ENCODE peak calls at places on chromosomes 6 and 20, in four cellular contexts. One of them, this sample, is unnamed.

GRCh38 chr20:32513031-32513866 is 71.9 kb downstream of the NOL4L start:
- DNase-seq in H9: peak; percentile 11
- DNase-seq in H1: no peak
- DNase-seq in IMR-90: no peak
- DNase-seq in this sample: no peak

GRCh38 chr6:55175078-55175777 is 913 bp downstream of the HCRTR2 start:
- DNase-seq in H9: peak; percentile 28
- DNase-seq in H1: no peak
- DNase-seq in IMR-90: no peak
- DNase-seq in this sample: peak; percentile 35

GRCh38 chr6:106109043-106109442 is 22.9 kb downstream of the PRDM1 start:
- DNase-seq in H9: no peak
- DNase-seq in IMR-90: no peak
- DNase-seq in H1: no peak
- DNase-seq in this sample: no peak

GRCh38 chr6:39366875-39367618 is 44.5 kb upstream of the KCNK16 start:
- DNase-seq in H9: no peak
- DNase-seq in IMR-90: no peak
- DNase-seq in H1: no peak
- DNase-seq in this sample: peak; percentile 62

GRCh38 chr6:151029976-151030375 is 164.5 kb downstream of the MTHFD1L start:
- DNase-seq in IMR-90: no peak
- DNase-seq in H9: no peak
- DNase-seq in H1: no peak
- DNase-seq in this sample: no peak

GRCh38 chr6:104325341-104326172 is 534.2 kb downstream of the HACE1 start:
- DNase-seq in H1: no peak
- DNase-seq in IMR-90: no peak
- DNase-seq in H9: no peak
- DNase-seq in this sample: peak; percentile 34

GRCh38 chr6:149221774-149222070 is 95.8 kb upstream of the TAB2 start:
- DNase-seq in H1: no peak
- DNase-seq in IMR-90: peak; percentile 45
- DNase-seq in H9: no peak
- DNase-seq in this sample: no peak

GRCh38 chr6:24844061-24844460 is 45.3 kb upstream of the ARMH2 start:
- DNase-seq in IMR-90: no peak
- DNase-seq in H1: no peak
- DNase-seq in H9: no peak
- DNase-seq in this sample: no peak

GRCh38 chr20:18743665-18744440 is 69.7 kb upstream of the SCP2D1 start:
- DNase-seq in H9: no peak
- DNase-seq in H1: no peak
- DNase-seq in IMR-90: no peak
- DNase-seq in this sample: no peak

GRCh38 chr6:18503588-18504231 is 116.6 kb downstream of the RNF144B start:
- DNase-seq in H9: peak; percentile 65
- DNase-seq in IMR-90: peak; percentile 85
- DNase-seq in H1: peak; percentile 23
- DNase-seq in this sample: peak; percentile 81

GRCh38 chr6:169974663-169975062 is 223.2 kb downstream of the ERMARD start:
- DNase-seq in IMR-90: no peak
- DNase-seq in H1: no peak
- DNase-seq in H9: no peak
- DNase-seq in this sample: no peak

GRCh38 chr6:123039431-123039830 is 43.4 kb downstream of the CLVS2 start:
- DNase-seq in IMR-90: no peak
- DNase-seq in H9: no peak
- DNase-seq in H1: no peak
- DNase-seq in this sample: peak; percentile 43

GRCh38 chr20:2691663-2692035 is 931 bp upstream of the EBF4 start:
- DNase-seq in IMR-90: no peak
- DNase-seq in H9: no peak
- DNase-seq in H1: no peak
- DNase-seq in this sample: no peak

GRCh38 chr20:46401478-46401860 is 4.9 kb downstream of the ELMO2 start:
- DNase-seq in H9: no peak
- DNase-seq in IMR-90: no peak
- DNase-seq in H1: no peak
- DNase-seq in this sample: no peak

GRCh38 chr20:2162125-2162822 is 60.6 kb downstream of the STK35 start:
- DNase-seq in H9: no peak
- DNase-seq in H1: no peak
- DNase-seq in IMR-90: peak; percentile 18
- DNase-seq in this sample: no peak

GRCh38 chr20:40741507-40742106 is 52.6 kb upstream of the MAFB start:
- DNase-seq in IMR-90: peak; percentile 34
- DNase-seq in H9: peak; percentile 76
- DNase-seq in H1: peak; percentile 34
- DNase-seq in this sample: peak; percentile 73

GRCh38 chr6:143634486-143634885 is 43.3 kb upstream of the PHACTR2 start:
- DNase-seq in H9: no peak
- DNase-seq in IMR-90: peak; percentile 4
- DNase-seq in H1: no peak
- DNase-seq in this sample: peak; percentile 80

GRCh38 chr6:147769496-147770087 is 261.1 kb downstream of the SAMD5 start:
- DNase-seq in H1: no peak
- DNase-seq in IMR-90: no peak
- DNase-seq in H9: no peak
- DNase-seq in this sample: no peak

GRCh38 chr20:47568019-47568418 is 66.3 kb downstream of the NCOA3 start:
- DNase-seq in IMR-90: peak; percentile 90
- DNase-seq in H9: no peak
- DNase-seq in H1: no peak
- DNase-seq in this sample: no peak

GRCh38 chr20:325889-326644 is 715 bp downstream of the SOX12 start:
- DNase-seq in IMR-90: peak; percentile 67
- DNase-seq in H9: peak; percentile 69
- DNase-seq in H1: no peak
- DNase-seq in this sample: peak; percentile 84

GRCh38 chr6:14016432-14016831 is 91.7 kb downstream of the RNF182 start:
- DNase-seq in H1: no peak
- DNase-seq in IMR-90: no peak
- DNase-seq in H9: no peak
- DNase-seq in this sample: no peak
- H3K18ac ChIP-seq in H1: no peak overlapping the region
- H3K18ac ChIP-seq in IMR-90: peak overlapping the region; percentile 22
- H3K18ac ChIP-seq in H9: no peak overlapping the region
- H3K18ac ChIP-seq in this sample: no peak overlapping the region

DNA sequence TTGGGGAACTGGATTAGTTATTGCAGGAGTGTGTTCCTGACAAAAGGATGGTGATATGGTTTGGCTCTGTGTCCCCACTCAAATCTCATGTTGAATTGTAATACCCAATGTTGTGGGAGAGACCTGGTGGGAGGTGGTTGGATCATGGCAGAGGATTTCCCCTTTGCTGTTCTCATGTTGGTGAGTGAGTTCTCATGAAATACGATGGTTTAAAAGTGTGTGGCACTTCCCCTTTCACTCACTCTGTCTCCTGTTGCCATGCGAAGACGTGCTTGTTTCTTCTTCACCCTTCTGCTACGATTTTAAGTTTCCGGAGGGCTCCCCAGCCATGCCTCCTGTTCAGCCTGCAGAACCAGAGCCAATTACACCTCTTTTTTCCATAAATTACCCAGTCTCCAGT is 16.2 kb upstream of the TREM1 start:
- DNase-seq in H9: no peak
- DNase-seq in H1: no peak
- DNase-seq in IMR-90: no peak
- DNase-seq in this sample: no peak
- H3K56ac ChIP-seq in H9: no peak overlapping the region
- H3K56ac ChIP-seq in H1: no peak overlapping the region
- H3K56ac ChIP-seq in IMR-90: no peak overlapping the region
- H3K56ac ChIP-seq in this sample: no peak overlapping the region

GRCh38 chr6:111683126-111683525 is 77.4 kb upstream of the TRAF3IP2 start:
- DNase-seq in IMR-90: no peak
- DNase-seq in H1: no peak
- DNase-seq in H9: no peak
- DNase-seq in this sample: no peak
- H3K9ac ChIP-seq in IMR-90: no peak overlapping the region
- H3K9ac ChIP-seq in H1: no peak overlapping the region
- H3K9ac ChIP-seq in H9: no peak overlapping the region
- H3K9ac ChIP-seq in this sample: no peak overlapping the region

DNA sequence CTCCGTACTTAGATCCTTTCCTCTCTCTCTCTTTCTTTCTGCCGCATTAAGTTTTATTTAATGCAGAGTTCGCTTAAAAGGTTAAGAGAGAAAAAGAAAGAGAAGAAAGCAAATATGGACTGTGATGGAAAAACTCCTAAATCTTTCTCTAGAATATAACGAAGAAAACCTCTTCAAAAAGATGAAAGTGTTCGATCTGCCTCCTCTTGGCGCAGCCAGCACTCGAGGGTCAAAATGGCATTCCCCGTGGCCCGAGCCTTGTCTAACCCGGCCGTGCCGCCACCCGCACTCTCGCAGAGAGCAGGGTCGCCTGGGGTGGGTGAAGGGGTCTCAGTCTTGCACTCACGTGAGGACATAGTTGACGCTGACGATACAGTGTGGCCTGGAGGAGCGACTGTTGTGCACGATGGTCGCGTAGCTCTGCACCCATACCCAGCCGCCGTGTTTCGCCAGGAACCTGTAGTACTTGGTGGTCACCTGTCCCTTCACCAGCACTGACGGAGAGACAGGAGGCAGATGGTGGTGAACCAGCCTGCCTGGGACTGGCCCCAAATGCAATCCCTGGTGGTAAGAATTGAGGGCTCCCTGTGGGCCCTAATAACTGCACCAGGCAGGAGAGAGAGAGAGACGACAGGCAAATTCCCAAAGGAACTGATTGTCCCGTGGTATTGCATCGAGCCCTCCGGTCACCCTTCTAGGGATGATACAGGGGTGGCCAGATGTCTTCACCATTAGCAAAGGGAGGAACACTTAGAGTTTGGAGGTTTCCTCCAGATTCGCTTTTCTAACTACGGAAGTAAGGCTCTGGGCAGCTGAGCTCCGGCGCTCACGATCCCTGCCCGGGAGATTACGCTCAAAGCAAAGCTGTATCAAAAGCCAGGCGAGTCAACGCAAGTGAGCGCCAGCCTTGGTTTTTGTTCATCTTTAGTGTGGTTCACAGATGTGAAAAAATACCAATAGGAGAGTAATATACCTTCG is 17.5 kb downstream of the SIM1 start:
- DNase-seq in H1: no peak
- DNase-seq in IMR-90: no peak
- DNase-seq in H9: peak; percentile 36
- DNase-seq in this sample: peak; percentile 47
- H3K18ac ChIP-seq in H1: no peak overlapping the region
- H3K18ac ChIP-seq in IMR-90: no peak overlapping the region
- H3K18ac ChIP-seq in H9: no peak overlapping the region
- H3K18ac ChIP-seq in this sample: no peak overlapping the region

DNA sequence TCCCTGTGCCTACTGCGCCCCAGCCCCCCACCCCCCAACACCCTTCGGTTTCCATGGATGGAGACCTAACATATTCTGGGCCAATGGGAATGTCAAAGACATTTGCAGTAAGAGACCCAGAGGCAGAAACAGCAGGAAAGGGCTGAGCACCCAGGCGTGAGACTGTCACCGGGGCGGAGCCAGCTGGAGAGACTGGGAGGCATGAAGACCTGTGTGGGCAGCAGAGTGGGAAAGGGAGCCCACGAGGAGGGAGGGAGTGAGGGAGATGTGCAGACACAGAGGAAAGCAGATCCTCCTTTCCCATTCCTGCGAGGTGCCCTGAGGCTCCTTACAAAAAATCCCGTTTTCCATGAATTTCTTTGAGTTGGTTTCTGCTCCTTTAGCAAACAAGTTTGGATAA is 150.2 kb downstream of the FOXC1 start:
- DNase-seq in H9: no peak
- DNase-seq in IMR-90: no peak
- DNase-seq in H1: no peak
- DNase-seq in this sample: no peak
- H3K56ac ChIP-seq in H9: no peak overlapping the region
- H3K56ac ChIP-seq in IMR-90: no peak overlapping the region
- H3K56ac ChIP-seq in H1: no peak overlapping the region
- H3K56ac ChIP-seq in this sample: no peak overlapping the region

GRCh38 chr20:22838001-22838400 is 197.1 kb upstream of the SSTR4 start:
- DNase-seq in H1: no peak
- DNase-seq in IMR-90: no peak
- DNase-seq in H9: no peak
- DNase-seq in this sample: no peak

GRCh38 chr20:22836211-22836610 is 198.9 kb upstream of the SSTR4 start:
- DNase-seq in H1: no peak
- DNase-seq in IMR-90: no peak
- DNase-seq in H9: no peak
- DNase-seq in this sample: peak; percentile 72

GRCh38 chr20:22836877-22837276 is 198.2 kb upstream of the SSTR4 start:
- DNase-seq in H1: no peak
- DNase-seq in H9: no peak
- DNase-seq in IMR-90: no peak
- DNase-seq in this sample: no peak

GRCh38 chr20:22833851-22834250 is 201.3 kb upstream of the SSTR4 start:
- DNase-seq in H9: no peak
- DNase-seq in H1: no peak
- DNase-seq in IMR-90: no peak
- DNase-seq in this sample: peak; percentile 37

DNA sequence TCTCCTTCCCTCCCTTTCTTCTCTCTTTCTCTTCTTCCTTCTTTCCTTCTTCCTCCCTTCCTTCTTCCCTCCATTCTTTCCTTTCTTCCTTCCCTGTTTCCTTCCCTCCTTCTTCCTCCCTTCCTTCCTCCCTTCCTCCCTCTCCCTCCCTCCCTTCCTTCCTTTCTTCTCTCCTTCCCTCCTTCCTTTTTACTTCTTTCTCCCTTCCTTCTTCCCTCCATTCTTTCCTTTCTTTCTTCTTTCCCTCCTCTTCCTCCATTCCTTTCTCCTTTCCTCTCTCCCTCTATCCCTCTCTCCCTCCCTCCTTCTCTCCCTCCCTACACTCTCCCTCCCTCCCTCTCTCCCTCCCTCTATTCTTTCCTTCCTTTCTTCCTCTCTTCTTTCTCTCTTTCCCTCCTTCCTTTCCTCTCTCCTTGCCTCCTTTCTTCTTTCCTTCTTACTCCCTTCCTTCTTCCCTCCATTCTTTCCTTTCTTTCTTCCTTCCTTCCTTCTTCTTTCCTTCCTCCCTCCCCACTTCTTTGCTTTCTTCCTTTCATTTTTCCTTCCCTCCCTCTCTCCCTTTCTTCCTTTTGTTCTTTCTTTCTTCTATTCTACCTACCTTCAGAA is 200.4 kb upstream of the SSTR4 start:
- DNase-seq in H9: no peak
- DNase-seq in H1: no peak
- DNase-seq in IMR-90: no peak
- DNase-seq in this sample: no peak
- H3K9ac ChIP-seq in H9: no peak overlapping the region
- H3K9ac ChIP-seq in H1: no peak overlapping the region
- H3K9ac ChIP-seq in IMR-90: no peak overlapping the region
- H3K9ac ChIP-seq in this sample: no peak overlapping the region